ENCODE peak calls at places on chromosomes 1 and 21, in seven cellular contexts. I, C, T, R, Q, L and U are unnamed samples.

GRCh38 chr1:94772230-94772641 is 47.9 kb upstream of the SLC44A3 start:
- DNase-seq in I (peak), C (no peak), T (no peak), R (no peak), Q (no peak), L (no peak), U (no peak)

GRCh38 chr1:24905355-24905978 is 24.6 kb downstream of the RUNX3 start:
- DNase-seq in I (no peak), C (no peak), T (no peak), R (no peak), Q (no peak), L (peak), U (no peak)

GRCh38 chr1:92804721-92805169 is 19.8 kb upstream of the EVI5 start:
- DNase-seq in I (peak), C (no peak), T (peak), R (peak), Q (no peak), L (peak), U (peak)

GRCh38 chr1:167544447-167544846 is 9.1 kb downstream of the CREG1 start:
- DNase-seq in I (no peak), C (no peak), T (no peak), R (no peak), Q (no peak), L (no peak), U (no peak)

GRCh38 chr1:40014253-40014706 is 26.2 kb upstream of the CAP1 start:
- DNase-seq in I (no peak), C (no peak), T (no peak), R (no peak), Q (no peak), L (peak), U (no peak)

GRCh38 chr1:158101944-158102343 is 78.8 kb upstream of the CD1D start:
- DNase-seq in I (no peak), C (no peak), T (no peak), R (no peak), Q (no peak), L (no peak), U (no peak)

GRCh38 chr1:198056255-198056654 is 100.5 kb upstream of the NEK7 start:
- DNase-seq in I (no peak), C (no peak), T (peak), R (no peak), Q (no peak), L (peak), U (no peak)

GRCh38 chr1:101004061-101004460 is 21.5 kb downstream of the DPH5 start:
- DNase-seq in I (no peak), C (no peak), T (no peak), R (no peak), Q (no peak), L (no peak), U (no peak)

GRCh38 chr1:160161965-160162705 is 10.7 kb downstream of the ATP1A4 start:
- DNase-seq in I (no peak), C (no peak), T (peak), R (peak), Q (no peak), L (peak), U (no peak)

GRCh38 chr1:205042911-205043806 is at the start of gene CNTN2:
- DNase-seq in I (no peak), C (no peak), T (peak), R (no peak), Q (no peak), L (peak), U (no peak)

GRCh38 chr1:10782491-10783244 is 13.8 kb downstream of the CASZ1 start:
- DNase-seq in I (no peak), C (no peak), T (no peak), R (no peak), Q (no peak), L (no peak), U (no peak)

GRCh38 chr1:214550339-214551051 is 907 bp downstream of the PTPN14 start:
- DNase-seq in I (no peak), C (no peak), T (no peak), R (no peak), Q (no peak), L (peak), U (no peak)

GRCh38 chr1:239386453-239387303 is at the start of gene CHRM3:
- DNase-seq in I (peak), C (peak), T (peak), R (no peak), Q (no peak), L (peak), U (peak)

GRCh38 chr1:160078392-160079195 is 2.7 kb upstream of the KCNJ9 start:
- DNase-seq in I (peak), C (no peak), T (peak), R (peak), Q (no peak), L (peak), U (no peak)

GRCh38 chr1:236395780-236396664 is 1.9 kb downstream of the EDARADD start:
- DNase-seq in I (no peak), C (no peak), T (peak), R (peak), Q (no peak), L (no peak), U (no peak)

GRCh38 chr1:11765661-11766428 is 3.9 kb downstream of the C1orf167 start:
- DNase-seq in I (no peak), C (no peak), T (no peak), R (no peak), Q (no peak), L (no peak), U (no peak)

GRCh38 chr1:181091322-181092040 is 3.0 kb downstream of the IER5 start:
- DNase-seq in I (no peak), C (no peak), T (no peak), R (no peak), Q (no peak), L (no peak), U (no peak)

GRCh38 chr1:245598524-245599310 is 443.9 kb downstream of the KIF26B start:
- DNase-seq in I (no peak), C (no peak), T (no peak), R (no peak), Q (no peak), L (no peak), U (no peak)

GRCh38 chr1:14634497-14634896 is 36.0 kb downstream of the KAZN start:
- DNase-seq in I (no peak), C (no peak), T (peak), R (no peak), Q (no peak), L (no peak), U (no peak)

GRCh38 chr1:23613191-23614126 is 54.2 kb upstream of the ID3 start:
- DNase-seq in I (no peak), C (no peak), T (no peak), R (peak), Q (no peak), L (peak), U (no peak)

GRCh38 chr1:242467556-242468145 is 56.8 kb downstream of the PLD5 start:
- DNase-seq in I (peak), C (no peak), T (peak), R (peak), Q (no peak), L (peak), U (no peak)

GRCh38 chr21:33751120-33751519 is 108.8 kb downstream of the ITSN1 start:
- DNase-seq in I (no peak), C (no peak), T (no peak), R (no peak), Q (no peak), L (no peak), U (no peak)

GRCh38 chr1:211520641-211521040 is 28.7 kb upstream of the RD3 start:
- DNase-seq in I (no peak), C (no peak), T (no peak), R (no peak), Q (no peak), L (no peak), U (no peak)

GRCh38 chr21:41847066-41847804 is 31.9 kb downstream of the PRDM15 start:
- DNase-seq in I (no peak), C (no peak), T (no peak), R (no peak), Q (no peak), L (peak), U (peak)

GRCh38 chr1:53552146-53552940 is 93.1 kb downstream of the DMRTB1 start:
- DNase-seq in I (no peak), C (peak), T (no peak), R (no peak), Q (no peak), L (peak), U (peak)

GRCh38 chr1:53073287-53073686 is 11.3 kb downstream of the PODN start:
- DNase-seq in I (no peak), C (no peak), T (no peak), R (no peak), Q (no peak), L (peak), U (peak)

GRCh38 chr1:48817505-48818114 is 40.9 kb upstream of the BEND5 start:
- DNase-seq in I (peak), C (peak), T (peak), R (peak), Q (no peak), L (peak), U (peak)

GRCh38 chr1:218380125-218380977 is 35.2 kb downstream of the TGFB2 start:
- DNase-seq in I (peak), C (peak), T (no peak), R (no peak), Q (no peak), L (no peak), U (no peak)

GRCh38 chr1:10213186-10213585 is 2.8 kb downstream of the KIF1B start:
- DNase-seq in I (no peak), C (no peak), T (no peak), R (no peak), Q (no peak), L (no peak), U (no peak)

DNA sequence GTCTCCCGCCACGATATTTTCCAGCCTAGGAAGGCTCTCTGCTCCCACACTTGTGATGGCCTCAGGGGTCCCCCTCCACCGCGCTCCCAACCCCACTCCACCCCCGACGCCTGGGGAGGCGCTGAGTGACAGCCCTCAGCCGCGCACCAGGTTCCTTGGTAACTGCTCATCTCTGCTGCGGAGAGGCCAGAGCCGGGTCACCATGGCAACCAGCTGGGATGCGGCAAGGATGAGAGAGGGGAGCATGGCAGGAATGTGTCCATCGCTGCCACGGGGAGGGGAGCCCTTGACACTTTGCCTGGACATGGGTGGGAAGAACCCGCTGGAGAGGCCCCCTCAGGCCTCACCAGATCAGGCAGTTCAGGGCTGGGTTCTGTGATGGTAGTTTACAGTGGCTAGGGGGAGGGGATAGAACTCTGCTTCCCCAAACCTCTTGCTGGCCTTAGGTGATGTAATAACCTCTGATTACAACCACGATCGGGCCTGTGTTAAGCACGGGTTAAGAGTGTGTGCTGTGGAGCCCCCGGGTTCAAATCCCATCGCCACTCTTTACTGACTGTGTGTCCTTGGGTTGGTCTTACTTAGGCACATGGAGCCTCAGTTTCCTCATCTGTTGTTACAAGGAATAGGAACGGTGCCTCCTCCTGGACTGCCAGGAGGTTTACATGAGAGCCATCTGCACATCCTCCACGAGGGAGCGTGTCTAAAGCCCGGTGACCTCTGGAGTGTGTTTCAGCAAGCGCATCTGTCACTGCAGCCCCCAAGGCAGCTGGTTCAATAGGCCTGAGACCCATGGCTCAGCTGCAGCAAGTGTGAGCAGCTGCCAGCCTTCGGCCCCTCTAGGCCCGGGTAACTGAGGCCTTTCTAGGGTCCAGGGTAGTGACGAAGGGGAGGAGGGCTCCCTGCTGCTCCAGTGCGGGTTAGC is 6.3 kb downstream of the KIF17 start:
- DNase-seq in I (no peak), C (no peak), T (no peak), R (no peak), Q (no peak), L (no peak), U (no peak)
- TF ChIP-seq CTCF in I (no peak), C (no peak), T (no peak), R (no peak), Q (no peak), L (peak), U (no peak)

GRCh38 chr1:188706742-188707141 is 1770.9 kb downstream of the BRINP3 start:
- DNase-seq in I (no peak), C (no peak), T (no peak), R (no peak), Q (no peak), L (no peak), U (no peak)
- TF ChIP-seq CTCF in I (no peak), C (no peak), T (no peak), R (no peak), Q (no peak), L (no peak), U (no peak)

GRCh38 chr1:87292684-87293493 is 35.8 kb upstream of the LMO4 start:
- DNase-seq in I (peak), C (peak), T (peak), R (peak), Q (no peak), L (peak), U (no peak)
- TF ChIP-seq CTCF in I (peak), C (peak), T (peak), R (peak), Q (peak), L (peak), U (peak)

DNA sequence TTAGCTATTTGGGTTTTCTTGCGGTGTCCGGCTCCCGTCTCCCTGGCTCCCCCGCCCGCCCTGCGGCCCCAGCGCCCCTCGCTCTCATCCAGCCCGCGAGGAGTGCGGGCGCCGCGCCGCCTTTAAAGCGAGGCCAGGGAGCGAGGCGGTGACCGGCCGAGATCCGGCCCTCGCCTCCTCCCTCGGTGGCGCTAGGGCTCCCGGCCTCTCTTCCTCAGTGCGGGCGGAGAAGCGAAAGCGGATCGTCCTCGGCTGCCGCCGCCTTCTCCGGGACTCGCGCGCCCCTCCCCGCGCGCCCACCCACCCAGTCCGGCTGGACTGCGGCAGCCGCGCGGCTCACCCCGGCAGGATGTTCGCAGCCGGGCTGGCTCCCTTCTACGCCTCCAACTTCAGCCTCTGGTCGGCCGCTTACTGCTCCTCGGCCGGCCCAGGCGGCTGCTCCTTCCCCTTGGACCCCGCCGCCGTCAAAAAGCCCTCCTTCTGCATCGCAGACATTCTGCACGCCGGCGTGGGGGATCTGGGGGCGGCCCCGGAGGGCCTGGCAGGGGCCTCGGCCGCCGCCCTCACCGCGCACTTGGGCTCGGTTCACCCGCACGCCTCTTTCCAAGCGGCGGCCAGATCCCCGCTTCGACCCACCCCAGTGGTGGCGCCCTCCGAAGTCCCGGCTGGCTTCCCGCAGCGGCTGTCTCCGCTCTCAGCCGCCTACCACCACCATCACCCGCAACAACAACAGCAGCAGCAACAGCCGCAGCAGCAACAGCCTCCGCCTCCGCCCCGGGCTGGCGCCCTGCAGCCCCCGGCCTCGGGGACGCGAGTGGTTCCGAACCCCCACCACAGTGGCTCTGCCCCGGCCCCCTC is 495 bp downstream of the HLX start:
- DNase-seq in I (peak), C (no peak), T (peak), R (peak), Q (no peak), L (peak), U (no peak)
- TF ChIP-seq CTCF in I (no peak), C (no peak), T (no peak), R (no peak), Q (no peak), L (peak), U (no peak)

GRCh38 chr1:111789666-111790316 is 34.1 kb downstream of the DDX20 start:
- DNase-seq in I (no peak), C (no peak), T (no peak), R (no peak), Q (no peak), L (no peak), U (no peak)
- TF ChIP-seq CTCF in I (no peak), C (no peak), T (no peak), R (no peak), Q (no peak), L (no peak), U (no peak)

GRCh38 chr1:230922620-230923019 is 54.3 kb upstream of the C1orf198 start:
- DNase-seq in I (no peak), C (no peak), T (no peak), R (no peak), Q (no peak), L (peak), U (no peak)
- TF ChIP-seq CTCF in I (no peak), C (no peak), T (no peak), R (no peak), Q (no peak), L (peak), U (no peak)

GRCh38 chr1:172559811-172560210 is 26.9 kb downstream of the SUCO start:
- DNase-seq in I (no peak), C (no peak), T (no peak), R (no peak), Q (no peak), L (peak), U (no peak)
- TF ChIP-seq CTCF in I (no peak), C (no peak), T (no peak), R (no peak), Q (no peak), L (no peak), U (no peak)

GRCh38 chr1:246647113-246647512 is 77.1 kb upstream of the SCCPDH start:
- DNase-seq in I (no peak), C (no peak), T (peak), R (no peak), Q (no peak), L (peak), U (peak)
- TF ChIP-seq CTCF in I (no peak), C (no peak), T (no peak), R (no peak), Q (peak), L (peak), U (peak)

GRCh38 chr1:19439464-19440171 is 45.7 kb downstream of the CAPZB start:
- DNase-seq in I (no peak), C (no peak), T (no peak), R (no peak), Q (no peak), L (peak), U (peak)
- TF ChIP-seq CTCF in I (no peak), C (no peak), T (no peak), R (no peak), Q (no peak), L (peak), U (no peak)